ENCODE peak calls at places on chromosomes 12 and 14, in four cellular contexts. One of them, this sample, is unnamed.

GRCh38 chr12:104971276-104971675 is 13.2 kb upstream of the SLC41A2 start:
- DNase-seq in HepG2: no peak
- DNase-seq in K562: no peak
- DNase-seq in SK-N-SH: no peak
- DNase-seq in this sample: no peak

GRCh38 chr12:51028126-51028810 is 2.1 kb upstream of the SLC11A2 start:
- DNase-seq in SK-N-SH: no peak
- DNase-seq in K562: peak; percentile 53
- DNase-seq in HepG2: peak; percentile 70
- DNase-seq in this sample: no peak

GRCh38 chr12:56130876-56131275 is 2.8 kb downstream of the ESYT1 start:
- DNase-seq in K562: no peak
- DNase-seq in HepG2: no peak
- DNase-seq in SK-N-SH: no peak
- DNase-seq in this sample: no peak

GRCh38 chr12:10528150-10528953 is 22.7 kb downstream of the EIF2S3B start:
- DNase-seq in K562: no peak
- DNase-seq in HepG2: no peak
- DNase-seq in SK-N-SH: no peak
- DNase-seq in this sample: no peak

GRCh38 chr12:46107591-46107990 is 117.2 kb upstream of the SCAF11 start:
- DNase-seq in HepG2: no peak
- DNase-seq in SK-N-SH: no peak
- DNase-seq in K562: no peak
- DNase-seq in this sample: no peak

GRCh38 chr14:87000071-87000470 is 992.9 kb downstream of the GALC start:
- DNase-seq in K562: no peak
- DNase-seq in HepG2: no peak
- DNase-seq in SK-N-SH: no peak
- DNase-seq in this sample: no peak

GRCh38 chr12:122393822-122394221 is 28.6 kb downstream of the CLIP1 start:
- DNase-seq in HepG2: no peak
- DNase-seq in SK-N-SH: no peak
- DNase-seq in K562: no peak
- DNase-seq in this sample: no peak

GRCh38 chr12:63151061-63151897 is at the start of gene AVPR1A:
- DNase-seq in HepG2: no peak
- DNase-seq in K562: no peak
- DNase-seq in SK-N-SH: peak; percentile 9
- DNase-seq in this sample: no peak

GRCh38 chr12:11836282-11836963 is 186.9 kb downstream of the ETV6 start:
- DNase-seq in K562: no peak
- DNase-seq in SK-N-SH: no peak
- DNase-seq in HepG2: no peak
- DNase-seq in this sample: peak; percentile 99

GRCh38 chr14:65501328-65501727 is 88.8 kb downstream of the FUT8 start:
- DNase-seq in SK-N-SH: no peak
- DNase-seq in K562: no peak
- DNase-seq in HepG2: no peak
- DNase-seq in this sample: peak; percentile 51

GRCh38 chr12:124259168-124260066 is 35.5 kb upstream of the RFLNA start:
- DNase-seq in K562: peak; percentile 63
- DNase-seq in SK-N-SH: peak; percentile 61
- DNase-seq in HepG2: no peak
- DNase-seq in this sample: no peak

GRCh38 chr12:80513211-80513610 is 69.2 kb downstream of the PTPRQ start:
- DNase-seq in HepG2: no peak
- DNase-seq in K562: no peak
- DNase-seq in SK-N-SH: peak; percentile 1
- DNase-seq in this sample: no peak

GRCh38 chr14:95562892-95563685 is 28.2 kb downstream of the GLRX5 start:
- DNase-seq in SK-N-SH: no peak
- DNase-seq in K562: no peak
- DNase-seq in HepG2: peak; percentile 55
- DNase-seq in this sample: no peak

GRCh38 chr14:51500776-51501175 is 150.9 kb upstream of the FRMD6 start:
- DNase-seq in HepG2: no peak
- DNase-seq in SK-N-SH: no peak
- DNase-seq in K562: no peak
- DNase-seq in this sample: no peak

GRCh38 chr14:51495319-51495718 is 156.4 kb upstream of the FRMD6 start:
- DNase-seq in K562: no peak
- DNase-seq in SK-N-SH: no peak
- DNase-seq in HepG2: no peak
- DNase-seq in this sample: no peak

GRCh38 chr14:51501746-51502145 is 150.0 kb upstream of the FRMD6 start:
- DNase-seq in SK-N-SH: no peak
- DNase-seq in HepG2: no peak
- DNase-seq in K562: no peak
- DNase-seq in this sample: no peak

GRCh38 chr14:51498411-51499227 is 153.1 kb upstream of the FRMD6 start:
- DNase-seq in SK-N-SH: no peak
- DNase-seq in K562: no peak
- DNase-seq in HepG2: no peak
- DNase-seq in this sample: no peak
- H3K9ac ChIP-seq in SK-N-SH: no peak overlapping the region
- H3K9ac ChIP-seq in K562: no peak overlapping the region
- H3K9ac ChIP-seq in HepG2: no peak overlapping the region
- H3K9ac ChIP-seq in this sample: no peak overlapping the region

DNA sequence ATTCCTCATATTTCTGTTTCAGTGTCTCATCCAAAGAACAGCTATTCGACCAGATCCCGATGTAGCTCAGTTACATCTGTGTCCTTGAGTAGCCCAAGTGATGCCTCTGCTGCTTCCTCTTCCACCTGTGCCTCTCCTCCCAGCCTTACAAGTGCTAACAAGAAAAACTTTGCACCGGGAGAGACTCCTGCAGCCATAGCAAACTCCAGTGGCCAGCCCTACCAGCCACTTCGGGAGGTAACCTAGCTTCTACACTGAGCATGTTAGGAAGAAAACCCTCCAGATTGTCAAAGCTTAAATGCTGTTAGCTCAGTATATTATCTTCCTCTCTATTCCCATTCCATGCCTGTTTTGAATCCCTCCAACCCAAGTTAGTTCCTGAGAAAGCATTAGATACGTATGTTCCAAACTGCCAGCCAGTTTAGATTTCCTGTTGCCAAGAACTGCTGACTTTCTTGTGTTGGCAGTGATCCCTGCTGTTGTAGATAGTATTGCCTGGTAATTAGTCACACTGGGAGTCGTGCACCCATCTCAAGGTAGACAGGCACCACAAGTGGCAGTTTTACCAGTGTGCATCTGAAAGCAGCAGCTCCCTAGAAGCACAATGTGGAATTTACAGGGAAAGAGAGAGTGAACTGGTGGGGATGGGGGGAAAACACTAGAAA is 14.0 kb upstream of the KCNH3 start:
- DNase-seq in HepG2: no peak
- DNase-seq in K562: no peak
- DNase-seq in SK-N-SH: no peak
- DNase-seq in this sample: no peak
- TF ChIP-seq FOXM1 in HepG2: no peak
- TF ChIP-seq FOXM1 in K562: no peak
- TF ChIP-seq FOXM1 in SK-N-SH: no peak
- TF ChIP-seq FOXM1 in this sample: no peak

GRCh38 chr12:66035289-66035961 is 95.1 kb downstream of the LLPH start:
- DNase-seq in HepG2: peak; percentile 42
- DNase-seq in K562: no peak
- DNase-seq in SK-N-SH: no peak
- DNase-seq in this sample: no peak
- H3K9ac ChIP-seq in HepG2: no peak overlapping the region
- H3K9ac ChIP-seq in K562: no peak overlapping the region
- H3K9ac ChIP-seq in SK-N-SH: peak overlapping the region; percentile 41
- H3K9ac ChIP-seq in this sample: no peak overlapping the region

GRCh38 chr12:113997365-113997764 is 31.2 kb upstream of the RBM19 start:
- DNase-seq in HepG2: no peak
- DNase-seq in SK-N-SH: no peak
- DNase-seq in K562: no peak
- DNase-seq in this sample: peak; percentile 15
- TF ChIP-seq FOXM1 in HepG2: no peak
- TF ChIP-seq FOXM1 in SK-N-SH: no peak
- TF ChIP-seq FOXM1 in K562: no peak
- TF ChIP-seq FOXM1 in this sample: no peak

GRCh38 chr12:31214626-31215520 is 111.1 kb downstream of the SINHCAF start:
- DNase-seq in SK-N-SH: no peak
- DNase-seq in HepG2: no peak
- DNase-seq in K562: no peak
- DNase-seq in this sample: no peak
- H3K9ac ChIP-seq in SK-N-SH: no peak overlapping the region
- H3K9ac ChIP-seq in HepG2: no peak overlapping the region
- H3K9ac ChIP-seq in K562: no peak overlapping the region
- H3K9ac ChIP-seq in this sample: no peak overlapping the region

GRCh38 chr14:77023001-77023996 is 5.2 kb downstream of the IRF2BPL start:
- DNase-seq in HepG2: peak; percentile 97
- DNase-seq in K562: no peak
- DNase-seq in SK-N-SH: peak; percentile 70
- DNase-seq in this sample: no peak
- TF ChIP-seq FOXM1 in HepG2: no peak
- TF ChIP-seq FOXM1 in K562: no peak
- TF ChIP-seq FOXM1 in SK-N-SH: no peak
- TF ChIP-seq FOXM1 in this sample: no peak

DNA sequence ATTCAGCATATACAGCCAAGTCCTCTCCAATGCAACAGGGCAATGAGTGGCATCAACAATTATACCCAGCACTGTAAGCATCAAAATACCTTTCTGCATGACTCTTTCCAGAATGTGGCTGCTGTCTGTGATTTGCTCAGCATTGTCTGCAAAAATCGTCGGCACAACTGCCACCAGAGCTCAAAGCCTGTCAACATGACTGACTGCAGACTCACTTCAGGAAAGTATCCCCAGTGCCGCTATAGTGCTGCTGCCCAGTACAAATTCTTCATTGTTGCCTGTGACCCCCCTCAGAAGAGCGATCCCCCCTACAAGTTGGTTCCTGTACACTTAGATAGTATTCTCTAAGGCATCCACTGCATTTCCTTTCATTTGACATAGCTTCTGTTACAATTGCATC is 737 bp downstream of the RNASE6 start:
- DNase-seq in SK-N-SH: no peak
- DNase-seq in HepG2: no peak
- DNase-seq in K562: no peak
- DNase-seq in this sample: no peak
- H3K9ac ChIP-seq in SK-N-SH: no peak overlapping the region
- H3K9ac ChIP-seq in HepG2: no peak overlapping the region
- H3K9ac ChIP-seq in K562: no peak overlapping the region
- H3K9ac ChIP-seq in this sample: peak overlapping the region; percentile 76

DNA sequence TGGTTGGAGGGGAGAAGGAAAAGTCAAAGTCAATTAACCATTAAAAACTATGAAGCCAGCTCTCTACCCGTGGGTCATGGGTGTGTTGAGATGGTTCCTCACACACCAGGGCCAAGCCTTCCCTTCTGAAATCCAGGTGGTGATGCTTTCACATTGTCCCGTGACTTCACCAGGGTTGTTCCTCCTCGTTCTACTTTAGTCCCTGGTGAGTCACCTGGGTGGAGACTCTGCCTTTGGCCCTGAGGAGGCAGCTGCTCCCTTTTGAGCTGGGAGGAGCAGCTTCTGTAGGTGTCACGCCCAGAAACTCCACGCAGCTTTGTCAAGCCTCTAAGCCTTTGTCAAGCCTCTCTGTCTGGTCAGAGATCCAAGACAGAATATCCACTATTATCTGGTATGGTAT is 348.3 kb downstream of the BMP4 start:
- DNase-seq in K562: no peak
- DNase-seq in SK-N-SH: no peak
- DNase-seq in HepG2: no peak
- DNase-seq in this sample: no peak
- TF ChIP-seq FOXM1 in K562: no peak
- TF ChIP-seq FOXM1 in SK-N-SH: no peak
- TF ChIP-seq FOXM1 in HepG2: no peak
- TF ChIP-seq FOXM1 in this sample: no peak

This sample was measured in GM12878.